ENCODE peak calls at places on chromosomes 2 and 18, in five cellular contexts. C, O, B, L and T are unnamed samples.

GRCh38 chr18:50091495-50092249 is 103.3 kb downstream of the MYO5B start:
- DNase-seq in C (peak), L (no peak), O (no peak), B (no peak), T (no peak)

GRCh38 chr2:10915731-10916331 is 4.1 kb downstream of the KCNF1 start:
- DNase-seq in C (no peak), O (no peak), L (no peak), B (no peak), T (no peak)

GRCh38 chr18:44679912-44680270 is 797 bp upstream of the SETBP1 start:
- DNase-seq in B (peak), C (peak), L (no peak), O (peak), T (no peak)

GRCh38 chr2:63050916-63051794 is 525 bp downstream of the OTX1 start:
- DNase-seq in L (no peak), O (no peak), C (peak), B (peak), T (no peak)

GRCh38 chr2:44902767-44903166 is 38.7 kb upstream of the SIX3 start:
- DNase-seq in O (no peak), B (no peak), L (no peak), C (no peak), T (no peak)

GRCh38 chr2:197706839-197707207 is 1.7 kb downstream of the MARS2 start:
- DNase-seq in C (peak), B (no peak), L (no peak), O (no peak), T (no peak)

GRCh38 chr2:5940596-5941535 is 248.7 kb downstream of the SOX11 start:
- DNase-seq in L (no peak), B (no peak), C (no peak), O (no peak), T (no peak)

GRCh38 chr18:48997985-48998831 is 47.4 kb upstream of the SMAD7 start:
- DNase-seq in O (peak), C (peak), L (peak), B (peak), T (no peak)

GRCh38 chr2:209970711-209971110 is 31.7 kb upstream of the RPE start:
- DNase-seq in L (no peak), C (no peak), O (no peak), B (no peak), T (no peak)

GRCh38 chr2:134365356-134365755 is 111.5 kb downstream of the MGAT5 start:
- DNase-seq in C (peak), L (peak), B (no peak), O (no peak), T (no peak)